ENCODE peak calls at places on chromosomes 7 and 10, in six cellular contexts. D is AG08396; B is mucosa of gallbladder; H is renal cortical epithelial cell; R is iPS-NIHi11; T is activated T-cell treated with anti-CD3 and anti-CD28 coated beads, Interleukin-2, amount 50 U/mL, for 72 hours. P is an unnamed sample.

GRCh38 chr10:9608592-9608991 is 1409.1 kb upstream of the CELF2 start:
- DNase-seq in R (no peak), T (no peak), H (peak; percentile 18), B (no peak), D (no peak), P (no peak)

GRCh38 chr10:77965294-77965693 is 38.7 kb upstream of the DLG5 start:
- DNase-seq in B (no peak), R (no peak), D (peak; percentile 36), H (no peak), T (peak; percentile 19), P (no peak)

GRCh38 chr10:58898854-58899573 is 277.4 kb upstream of the PHYHIPL start:
- DNase-seq in R (no peak), D (no peak), B (no peak), T (no peak), H (no peak), P (no peak)

GRCh38 chr7:117138943-117139690 is 183.7 kb downstream of the WNT2 start:
- DNase-seq in D (no peak), T (no peak), H (no peak), R (no peak), B (no peak), P (no peak)

GRCh38 chr7:118311121-118311803 is 86.8 kb downstream of the ANKRD7 start:
- DNase-seq in H (peak; percentile 91), B (no peak), T (no peak), R (no peak), D (no peak), P (no peak)

GRCh38 chr10:124683816-124684215 is 60.4 kb downstream of the FAM53B start:
- DNase-seq in H (no peak), B (no peak), D (no peak), R (no peak), T (no peak), P (no peak)

GRCh38 chr7:151124205-151124880 is 38.1 kb downstream of the AGAP3 start:
- DNase-seq in D (no peak), T (no peak), R (no peak), H (no peak), B (no peak), P (no peak)

GRCh38 chr7:52876402-52876801 is 159.0 kb upstream of the POM121L12 start:
- DNase-seq in H (no peak), R (no peak), T (no peak), B (no peak), D (no peak), P (no peak)

GRCh38 chr7:77867208-77867915 is 68.8 kb downstream of the PHTF2 start:
- DNase-seq in H (peak; percentile 13), D (no peak), T (no peak), R (no peak), B (no peak), P (no peak)

GRCh38 chr7:139016931-139017511 is 18.8 kb downstream of the ZC3HAV1L start:
- DNase-seq in R (peak; percentile 87), T (peak; percentile 59), B (peak; percentile 72), H (peak; percentile 67), D (peak; percentile 78), P (peak; percentile 73)

GRCh38 chr10:97127507-97127906 is 58.3 kb downstream of the SLIT1 start:
- DNase-seq in D (no peak), T (no peak), H (no peak), B (no peak), R (no peak), P (no peak)

GRCh38 chr7:100169147-100169850 is 882 bp upstream of the GAL3ST4 start:
- DNase-seq in H (no peak), D (no peak), R (no peak), B (no peak), T (no peak), P (no peak)

GRCh38 chr7:155885162-155886160 is 73.2 kb upstream of the SHH start:
- DNase-seq in H (peak; percentile 25), T (no peak), D (peak; percentile 51), B (peak; percentile 40), R (peak; percentile 40), P (peak; percentile 74)

GRCh38 chr7:18770154-18770807 is 274.7 kb downstream of the HDAC9 start:
- DNase-seq in R (no peak), B (no peak), T (no peak), D (peak; percentile 20), H (peak; percentile 86), P (no peak)

P was measured in islet precursor cell.